ENCODE peak calls at places on chromosomes 6 and 20, in nine cellular contexts. Y is AG08396, F is NCI-H1105, G is retina, W is T-helper 17 cell, E is Calu3, T is Karpas-422, O is GM04503, Q is DMS 273 treated with DMSO at 0.1 percent for 48 hours. V is an unnamed sample.

GRCh38 chr20:56458227-56458821 is 10.1 kb upstream of the RTF2 start:
- DNase-seq in O (no peak), G (no peak), F (no peak), W (no peak), E (no peak), Q (no peak), Y (no peak), T (peak), V (no peak)

GRCh38 chr6:79868098-79868722 is 79.1 kb downstream of the ELOVL4 start:
- DNase-seq in T (peak), Y (peak), Q (peak), E (peak), F (peak), O (peak), G (peak), W (peak), V (no peak)

GRCh38 chr6:109893606-109894005 is 84.5 kb upstream of the GPR6 start:
- DNase-seq in E (no peak), G (no peak), Y (no peak), W (no peak), T (no peak), O (no peak), Q (no peak), F (no peak), V (no peak)

GRCh38 chr6:150687508-150687907 is 87.8 kb downstream of the PLEKHG1 start:
- DNase-seq in E (no peak), G (no peak), T (no peak), O (no peak), Q (no peak), F (no peak), Y (no peak), W (no peak), V (no peak)

GRCh38 chr6:79544939-79545450 is 7.8 kb upstream of the LCA5 start:
- DNase-seq in Y (peak), G (peak), O (peak), F (peak), W (no peak), E (peak), Q (peak), T (peak), V (peak)

GRCh38 chr6:156598316-156598715 is 178.9 kb upstream of the ARID1B start:
- DNase-seq in G (peak), Y (no peak), F (no peak), T (no peak), W (no peak), O (no peak), Q (no peak), E (no peak), V (no peak)

GRCh38 chr20:58695895-58696375 is 3.3 kb downstream of the NPEPL1 start:
- DNase-seq in W (no peak), Y (no peak), O (no peak), F (no peak), E (no peak), T (no peak), G (no peak), Q (no peak), V (no peak)

GRCh38 chr6:88616380-88616779 is 347.0 kb downstream of the RNGTT start:
- DNase-seq in O (no peak), E (no peak), Y (no peak), Q (no peak), G (no peak), T (peak), W (no peak), F (no peak), V (no peak)

GRCh38 chr6:16239090-16239797 is 857 bp downstream of the GMPR start:
- DNase-seq in T (no peak), Q (no peak), Y (peak), E (peak), O (no peak), G (peak), W (no peak), F (no peak), V (no peak)

GRCh38 chr20:32362924-32363364 is 4.8 kb downstream of the ASXL1 start:
- DNase-seq in O (no peak), F (no peak), Q (no peak), E (no peak), Y (no peak), G (no peak), W (no peak), T (peak), V (no peak)

GRCh38 chr6:151060096-151060741 is 179.5 kb upstream of the AKAP12 start:
- DNase-seq in T (no peak), G (no peak), Q (no peak), F (no peak), O (peak), Y (peak), W (no peak), E (no peak), V (peak)

GRCh38 chr6:29815118-29815750 is 12.4 kb upstream of the HLA-G start:
- DNase-seq in T (no peak), F (no peak), Q (no peak), Y (no peak), G (no peak), E (no peak), W (no peak), O (no peak), V (no peak)

V was measured in AG04449.